ENCODE peak calls at places on chromosome 1, in four cellular contexts. J is stimulated activated CD8-positive, alpha-beta memory T cell treated with anti-CD3 and anti-CD28 coated beads, Interleukin-2, amount 100 ng/mL, for 1 hour; Q is HT-29; S is activated CD8-positive, alpha-beta memory T cell treated with anti-CD3 and anti-CD28 coated beads, Interleukin-2, amount 10 ng/mL, durations not matched to agents 7 days and 5 days. K is an unnamed sample.

GRCh38 chr1:16248603-16249534 is 11.9 kb upstream of the CPLANE2 start:
- DNase-seq in J (no peak), Q (peak), S (no peak), K (peak)

GRCh38 chr1:168435439-168435838 is 108.4 kb downstream of the XCL2 start:
- DNase-seq in J (no peak), Q (no peak), S (no peak), K (no peak)

GRCh38 chr1:19484338-19484792 is 974 bp downstream of the CAPZB start:
- DNase-seq in J (no peak), Q (peak), S (peak), K (no peak)

GRCh38 chr1:21539933-21540332 is 30.7 kb downstream of the ALPL start:
- DNase-seq in J (no peak), Q (peak), S (no peak), K (no peak)

GRCh38 chr1:204391629-204392028 is 20.0 kb downstream of the PPP1R15B start:
- DNase-seq in J (no peak), Q (no peak), S (no peak), K (no peak)

GRCh38 chr1:84698718-84699117 is 8.5 kb upstream of the SSX2IP start:
- DNase-seq in J (no peak), Q (peak), S (no peak), K (no peak)

GRCh38 chr1:63635681-63636080 is 42.5 kb downstream of the PGM1 start:
- DNase-seq in J (no peak), Q (no peak), S (no peak), K (no peak)

GRCh38 chr1:195898924-195899323 is 709.3 kb downstream of the KCNT2 start:
- DNase-seq in J (no peak), Q (no peak), S (no peak), K (no peak)

GRCh38 chr1:4710592-4711190 is 56.3 kb downstream of the AJAP1 start:
- DNase-seq in J (no peak), Q (no peak), S (no peak), K (no peak)

GRCh38 chr1:157105988-157106812 is 6.6 kb upstream of the ETV3L start:
- DNase-seq in J (no peak), Q (no peak), S (peak), K (no peak)

GRCh38 chr1:14499312-14500040 is 99.0 kb upstream of the KAZN start:
- DNase-seq in J (no peak), Q (no peak), S (no peak), K (no peak)

GRCh38 chr1:145871994-145872411 is 13.1 kb upstream of the PIAS3 start:
- DNase-seq in J (peak), Q (no peak), S (peak), K (no peak)

GRCh38 chr1:183124259-183124658 is 61.8 kb upstream of the LAMC2 start:
- DNase-seq in J (no peak), Q (no peak), S (no peak), K (peak)

GRCh38 chr1:47679826-47680225 is 242.0 kb downstream of the FOXD2 start:
- DNase-seq in J (no peak), Q (no peak), S (peak), K (no peak)

GRCh38 chr1:201021333-201022177 is 2.0 kb downstream of the KIF21B start:
- DNase-seq in J (no peak), Q (no peak), S (peak), K (no peak)

GRCh38 chr1:155978973-155979429 is 654 bp upstream of the ARHGEF2 start:
- DNase-seq in J (no peak), Q (peak), S (no peak), K (no peak)

GRCh38 chr1:61828814-61829213 is 86.5 kb downstream of the PATJ start:
- DNase-seq in J (no peak), Q (no peak), S (no peak), K (no peak)

K was measured in NCI-H2029.